ENCODE peak calls at places on chromosomes 1 and 21, in six cellular contexts. C is cardiac fibroblast, Z is tibial nerve, R is right atrium auricular region, Q is left ventricle myocardium inferior, V is fibroblast of the aortic adventitia. P is an unnamed sample.

GRCh38 chr1:12179111-12179519 is 12.3 kb downstream of the TNFRSF1B start:
- DNase-seq in C (peak; percentile 63), Z (no peak), R (no peak), Q (no peak), V (no peak), P (peak; percentile 73)

GRCh38 chr1:203559523-203559922 is 65.6 kb downstream of the OPTC start:
- DNase-seq in C (peak; percentile 83), Z (no peak), R (peak; percentile 66), Q (no peak), V (peak; percentile 98), P (peak; percentile 58)

GRCh38 chr1:15668089-15668754 is 15.9 kb upstream of the PLEKHM2 start:
- DNase-seq in C (no peak), Z (no peak), R (no peak), Q (no peak), V (no peak), P (no peak)

GRCh38 chr1:43349594-43350306 is 9.0 kb upstream of the CDC20 start:
- DNase-seq in C (peak; percentile 26), Z (no peak), R (no peak), Q (no peak), V (peak; percentile 29), P (peak; percentile 35)

GRCh38 chr1:44327679-44328491 is 27.2 kb downstream of the ERI3 start:
- DNase-seq in C (peak; percentile 100), Z (peak; percentile 95), R (peak; percentile 95), Q (peak; percentile 76), V (peak; percentile 100), P (peak; percentile 99)

GRCh38 chr1:20281801-20282200 is 8.9 kb upstream of the VWA5B1 start:
- DNase-seq in C (no peak), Z (no peak), R (no peak), Q (no peak), V (peak; percentile 56), P (no peak)

GRCh38 chr1:183039985-183040447 is 16.8 kb downstream of the LAMC1 start:
- DNase-seq in C (peak; percentile 65), Z (no peak), R (no peak), Q (no peak), V (peak; percentile 71), P (peak; percentile 98)

GRCh38 chr21:42518216-42518615 is 4.6 kb downstream of the SLC37A1 start:
- DNase-seq in C (peak; percentile 52), Z (no peak), R (no peak), Q (no peak), V (peak; percentile 30), P (peak; percentile 88)

GRCh38 chr21:34498623-34499022 is 13.4 kb downstream of the KCNE1 start:
- DNase-seq in C (peak; percentile 57), Z (no peak), R (peak; percentile 58), Q (no peak), V (peak; percentile 11), P (peak; percentile 87)

GRCh38 chr21:26743524-26743923 is 101.7 kb downstream of the ADAMTS1 start:
- DNase-seq in C (no peak), Z (no peak), R (no peak), Q (no peak), V (no peak), P (no peak)

GRCh38 chr1:92927870-92928269 is 33.4 kb downstream of the DIPK1A start:
- DNase-seq in C (no peak), Z (no peak), R (no peak), Q (no peak), V (no peak), P (no peak)

GRCh38 chr1:94236630-94237290 is 624 bp downstream of the ARHGAP29 start:
- DNase-seq in C (peak; percentile 55), Z (peak; percentile 12), R (no peak), Q (peak; percentile 56), V (peak; percentile 57), P (peak; percentile 66)
- TF ChIP-seq CTCF in C (peak; percentile 31), Z (no peak), R (no peak), Q (peak; percentile 40), V (peak; percentile 47), P (peak; percentile 52)

DNA sequence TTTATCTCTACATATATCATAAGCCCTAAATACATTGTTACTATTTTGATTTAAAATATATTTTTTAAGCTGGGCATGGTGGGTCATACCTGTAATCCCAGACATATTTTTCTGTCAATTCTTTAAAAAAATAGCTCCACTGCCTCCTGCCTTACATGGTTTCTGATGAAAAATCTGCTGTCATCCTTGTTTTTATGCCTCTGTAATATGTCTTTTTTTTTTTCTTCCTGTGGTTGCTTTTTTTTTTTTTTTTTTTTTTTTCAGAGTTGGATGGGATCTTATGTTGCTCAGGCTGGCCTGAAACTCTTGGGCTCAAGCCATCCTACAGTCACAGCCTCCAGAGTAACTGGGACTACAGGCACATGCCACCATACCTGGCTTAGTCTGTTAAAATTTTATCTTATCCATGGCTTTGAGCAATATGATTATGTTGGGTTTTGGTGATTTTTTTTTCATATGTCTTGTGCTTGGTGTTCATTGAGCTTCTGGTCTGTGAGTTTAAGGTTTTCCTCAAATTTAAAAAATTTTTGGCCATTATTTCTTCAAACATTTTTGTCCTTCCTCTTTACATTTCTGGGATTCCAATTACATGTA is 12.4 kb upstream of the EDARADD start:
- DNase-seq in C (no peak), Z (no peak), R (no peak), Q (no peak), V (no peak), P (no peak)
- H3K4me3 ChIP-seq in C (no peak overlapping the region), Z (no peak overlapping the region), R (no peak overlapping the region), Q (no peak overlapping the region), V (no peak overlapping the region), P (no peak overlapping the region)

GRCh38 chr1:218426343-218426657 is 81.2 kb downstream of the TGFB2 start:
- DNase-seq in C (peak; percentile 91), Z (peak; percentile 77), R (peak; percentile 75), Q (no peak), V (peak; percentile 84), P (peak; percentile 83)
- TF ChIP-seq CTCF in C (no peak), Z (no peak), R (no peak), Q (no peak), V (no peak), P (no peak)

GRCh38 chr1:8411803-8412182 is 93.9 kb downstream of the SLC45A1 start:
- DNase-seq in C (no peak), Z (peak; percentile 34), R (no peak), Q (no peak), V (no peak), P (no peak)
- H3K4me3 ChIP-seq in C (no peak overlapping the region), Z (no peak overlapping the region), R (peak overlapping the region; percentile 5), Q (peak overlapping the region; percentile 11), V (no peak overlapping the region), P (no peak overlapping the region)

GRCh38 chr1:145545055-145545454 is 62.7 kb upstream of the GPR89A start:
- DNase-seq in C (no peak), Z (no peak), R (no peak), Q (no peak), V (no peak), P (no peak)
- TF ChIP-seq CTCF in C (no peak), Z (no peak), R (no peak), Q (no peak), V (no peak), P (no peak)